ENCODE peak calls at places on chromosomes 16 and 17, in four cellular contexts. R is A673; U is activated CD8-positive, alpha-beta memory T cell treated with anti-CD3 and anti-CD28 coated beads for 1 hour; D is heart right ventricle. A is an unnamed sample.
A peak's percentile ranks its signal among the peaks of the same experiment; 100 is the strongest.

GRCh38 chr17:28225271-28225670 is 93.7 kb upstream of the TMEM97 start:
- DNase-seq in R (no peak), U (no peak), D (peak; percentile 29), A (no peak)

GRCh38 chr17:81906476-81907218 is 4.6 kb downstream of the PCYT2 start:
- DNase-seq in R (no peak), D (peak; percentile 3), U (no peak), A (no peak)

GRCh38 chr17:78965369-78965982 is 14.2 kb downstream of the LGALS3BP start:
- DNase-seq in D (no peak), U (no peak), R (no peak), A (no peak)

GRCh38 chr16:8905168-8905762 is 23.1 kb downstream of the LITAFD start:
- DNase-seq in D (no peak), R (peak; percentile 63), U (no peak), A (no peak)

GRCh38 chr17:55441544-55441943 is 19.9 kb upstream of the MMD start:
- DNase-seq in U (no peak), R (no peak), D (no peak), A (no peak)

GRCh38 chr17:7439462-7440112 is at the start of gene FGF11:
- DNase-seq in R (no peak), D (no peak), U (no peak), A (no peak)

GRCh38 chr17:6165806-6166205 is 95.6 kb downstream of the WSCD1 start:
- DNase-seq in U (no peak), D (no peak), R (no peak), A (no peak)

GRCh38 chr16:79505344-79505743 is 95.2 kb downstream of the MAF start:
- DNase-seq in U (no peak), R (no peak), D (peak; percentile 15), A (no peak)

GRCh38 chr17:75270966-75271232 is at the start of gene MIF4GD:
- DNase-seq in U (no peak), D (no peak), R (no peak), A (no peak)

GRCh38 chr17:48262982-48263586 is 155.5 kb downstream of the SNX11 start:
- DNase-seq in D (no peak), U (no peak), R (peak; percentile 46), A (no peak)

GRCh38 chr17:58666858-58667267 is 25.0 kb downstream of the TEX14 start:
- DNase-seq in U (no peak), D (peak; percentile 87), R (peak; percentile 67), A (peak; percentile 74)

GRCh38 chr17:55774834-55775233 is 24.0 kb downstream of the PCTP start:
- DNase-seq in U (no peak), D (no peak), R (no peak), A (no peak)

GRCh38 chr16:84869464-84869863 is 49.7 kb downstream of the CRISPLD2 start:
- DNase-seq in U (no peak), D (no peak), R (no peak), A (no peak)

GRCh38 chr17:63775420-63775819 is 1.4 kb downstream of the DDX42 start:
- DNase-seq in D (no peak), U (no peak), R (no peak), A (no peak)

GRCh38 chr17:29051731-29052130 is 8.8 kb downstream of the PIPOX start:
- DNase-seq in R (no peak), D (no peak), U (no peak), A (no peak)

GRCh38 chr16:30458561-30459394 is 13.1 kb upstream of the SEPHS2 start:
- DNase-seq in U (peak; percentile 50), R (no peak), D (no peak), A (peak; percentile 48)

GRCh38 chr17:76700627-76701470 is 9.9 kb downstream of the MXRA7 start:
- DNase-seq in U (no peak), D (peak; percentile 89), R (no peak), A (no peak)

GRCh38 chr17:74715144-74715543 is 2.4 kb upstream of the CD300LF start:
- DNase-seq in U (no peak), D (no peak), R (no peak), A (peak; percentile 82)

GRCh38 chr16:89122322-89122831 is 28.7 kb downstream of the ACSF3 start:
- DNase-seq in D (no peak), R (no peak), U (peak; percentile 29), A (peak; percentile 68)

GRCh38 chr16:11595908-11596504 is 9.3 kb upstream of the LITAF start:
- DNase-seq in R (no peak), D (no peak), U (no peak), A (no peak)

GRCh38 chr17:14354807-14355206 is 53.9 kb downstream of the HS3ST3B1 start:
- DNase-seq in R (no peak), D (no peak), U (no peak), A (no peak)

GRCh38 chr16:4017807-4018206 is 98.4 kb downstream of the ADCY9 start:
- DNase-seq in D (no peak), U (no peak), R (no peak), A (no peak)

GRCh38 chr16:14485131-14485551 is 144.9 kb downstream of the PARN start:
- DNase-seq in D (no peak), R (no peak), U (no peak), A (no peak)

A was measured in lung.